ENCODE peak calls at places on chromosomes 12 and 14, in four cellular contexts. One of them, this sample, is unnamed.

GRCh38 chr14:36086629-36087380 is 89.7 kb downstream of the PTCSC3 start:
- DNase-seq in progenitor cell of endocrine pancreas: no peak
- DNase-seq in hepatocyte: no peak
- DNase-seq in WTC11: no peak
- DNase-seq in this sample: no peak

GRCh38 chr12:66879392-66879791 is 200.5 kb upstream of the GRIP1 start:
- DNase-seq in WTC11: no peak
- DNase-seq in hepatocyte: no peak
- DNase-seq in progenitor cell of endocrine pancreas: no peak
- DNase-seq in this sample: no peak

GRCh38 chr14:67571275-67571990 is 28.6 kb downstream of the PIGH start:
- DNase-seq in hepatocyte: peak
- DNase-seq in progenitor cell of endocrine pancreas: peak
- DNase-seq in WTC11: peak
- DNase-seq in this sample: no peak

GRCh38 chr14:61065671-61066070 is 84.6 kb downstream of the SLC38A6 start:
- DNase-seq in WTC11: no peak
- DNase-seq in progenitor cell of endocrine pancreas: no peak
- DNase-seq in hepatocyte: no peak
- DNase-seq in this sample: no peak

GRCh38 chr12:85182699-85183098 is 97.3 kb upstream of the ALX1 start:
- DNase-seq in hepatocyte: peak
- DNase-seq in progenitor cell of endocrine pancreas: no peak
- DNase-seq in WTC11: no peak
- DNase-seq in this sample: no peak

GRCh38 chr12:58961906-58962305 is 41.6 kb upstream of the LRIG3 start:
- DNase-seq in hepatocyte: no peak
- DNase-seq in progenitor cell of endocrine pancreas: no peak
- DNase-seq in WTC11: no peak
- DNase-seq in this sample: no peak

GRCh38 chr14:92341791-92342190 is 18.8 kb downstream of the SLC24A4 start:
- DNase-seq in WTC11: no peak
- DNase-seq in progenitor cell of endocrine pancreas: no peak
- DNase-seq in hepatocyte: no peak
- DNase-seq in this sample: no peak

GRCh38 chr12:56266634-56267442 is at the start of gene COQ10A:
- DNase-seq in hepatocyte: peak
- DNase-seq in WTC11: peak
- DNase-seq in progenitor cell of endocrine pancreas: peak
- DNase-seq in this sample: peak

GRCh38 chr12:31234955-31235867 is 90.7 kb downstream of the SINHCAF start:
- DNase-seq in hepatocyte: peak
- DNase-seq in progenitor cell of endocrine pancreas: peak
- DNase-seq in WTC11: peak
- DNase-seq in this sample: no peak

GRCh38 chr12:12384601-12385321 is 27.9 kb downstream of the BORCS5 start:
- DNase-seq in progenitor cell of endocrine pancreas: no peak
- DNase-seq in hepatocyte: peak
- DNase-seq in WTC11: peak
- DNase-seq in this sample: no peak

GRCh38 chr12:74890237-74890599 is 319.4 kb downstream of the KCNC2 start:
- DNase-seq in hepatocyte: peak
- DNase-seq in progenitor cell of endocrine pancreas: no peak
- DNase-seq in WTC11: no peak
- DNase-seq in this sample: no peak

GRCh38 chr12:124579921-124580517 is 12.6 kb upstream of the NCOR2 start:
- DNase-seq in hepatocyte: no peak
- DNase-seq in progenitor cell of endocrine pancreas: no peak
- DNase-seq in WTC11: no peak
- DNase-seq in this sample: no peak

GRCh38 chr14:105171004-105171673 is 2.6 kb upstream of the JAG2 start:
- DNase-seq in progenitor cell of endocrine pancreas: no peak
- DNase-seq in WTC11: no peak
- DNase-seq in hepatocyte: no peak
- DNase-seq in this sample: no peak

GRCh38 chr12:124326104-124326503 is 31.2 kb downstream of the RFLNA start:
- DNase-seq in progenitor cell of endocrine pancreas: no peak
- DNase-seq in WTC11: peak
- DNase-seq in hepatocyte: no peak
- DNase-seq in this sample: no peak

GRCh38 chr14:34324363-34324795 is 137.7 kb downstream of the SPTSSA start:
- DNase-seq in progenitor cell of endocrine pancreas: peak
- DNase-seq in hepatocyte: peak
- DNase-seq in WTC11: no peak
- DNase-seq in this sample: no peak

GRCh38 chr12:89662623-89663022 is 46.0 kb downstream of the ATP2B1 start:
- DNase-seq in hepatocyte: no peak
- DNase-seq in progenitor cell of endocrine pancreas: no peak
- DNase-seq in WTC11: no peak
- DNase-seq in this sample: no peak

GRCh38 chr14:73364559-73364958 is 93.8 kb downstream of the NUMB start:
- DNase-seq in hepatocyte: no peak
- DNase-seq in progenitor cell of endocrine pancreas: no peak
- DNase-seq in WTC11: no peak
- DNase-seq in this sample: no peak

GRCh38 chr14:77738559-77739250 is 22.3 kb downstream of the SNW1 start:
- DNase-seq in WTC11: no peak
- DNase-seq in hepatocyte: no peak
- DNase-seq in progenitor cell of endocrine pancreas: no peak
- DNase-seq in this sample: no peak

GRCh38 chr12:49647280-49647679 is 23.9 kb downstream of the PRPF40B start:
- DNase-seq in progenitor cell of endocrine pancreas: no peak
- DNase-seq in WTC11: no peak
- DNase-seq in hepatocyte: no peak
- DNase-seq in this sample: no peak

GRCh38 chr14:71753976-71754375 is 178.3 kb upstream of the RGS6 start:
- DNase-seq in hepatocyte: no peak
- DNase-seq in WTC11: no peak
- DNase-seq in progenitor cell of endocrine pancreas: no peak
- DNase-seq in this sample: no peak

GRCh38 chr14:20998674-20999366 is at the start of gene SLC39A2:
- DNase-seq in hepatocyte: peak
- DNase-seq in WTC11: peak
- DNase-seq in progenitor cell of endocrine pancreas: no peak
- DNase-seq in this sample: no peak

GRCh38 chr12:113432976-113433375 is 10.8 kb downstream of the SDSL start:
- DNase-seq in WTC11: no peak
- DNase-seq in progenitor cell of endocrine pancreas: no peak
- DNase-seq in hepatocyte: no peak
- DNase-seq in this sample: no peak

GRCh38 chr12:2297004-2297403 is 244.2 kb downstream of the CACNA1C start:
- DNase-seq in hepatocyte: no peak
- DNase-seq in progenitor cell of endocrine pancreas: no peak
- DNase-seq in WTC11: no peak
- DNase-seq in this sample: no peak

GRCh38 chr12:57896139-57896436 is 45.3 kb upstream of the ATP23 start:
- DNase-seq in progenitor cell of endocrine pancreas: no peak
- DNase-seq in WTC11: no peak
- DNase-seq in hepatocyte: no peak
- DNase-seq in this sample: no peak

GRCh38 chr12:57898308-57898970 is 42.9 kb upstream of the ATP23 start:
- DNase-seq in WTC11: no peak
- DNase-seq in progenitor cell of endocrine pancreas: no peak
- DNase-seq in hepatocyte: no peak
- DNase-seq in this sample: no peak

GRCh38 chr12:57895337-57896138 is 45.8 kb upstream of the ATP23 start:
- DNase-seq in progenitor cell of endocrine pancreas: no peak
- DNase-seq in hepatocyte: no peak
- DNase-seq in WTC11: no peak
- DNase-seq in this sample: no peak

GRCh38 chr12:57897296-57897974 is 43.9 kb upstream of the ATP23 start:
- DNase-seq in WTC11: no peak
- DNase-seq in hepatocyte: no peak
- DNase-seq in progenitor cell of endocrine pancreas: no peak
- DNase-seq in this sample: no peak

GRCh38 chr12:57896437-57897201 is 44.7 kb upstream of the ATP23 start:
- DNase-seq in progenitor cell of endocrine pancreas: peak
- DNase-seq in hepatocyte: peak
- DNase-seq in WTC11: peak
- DNase-seq in this sample: peak
- TF ChIP-seq CTCF in progenitor cell of endocrine pancreas: no peak
- TF ChIP-seq CTCF in hepatocyte: peak
- TF ChIP-seq CTCF in WTC11: no peak
- TF ChIP-seq CTCF in this sample: peak

DNA sequence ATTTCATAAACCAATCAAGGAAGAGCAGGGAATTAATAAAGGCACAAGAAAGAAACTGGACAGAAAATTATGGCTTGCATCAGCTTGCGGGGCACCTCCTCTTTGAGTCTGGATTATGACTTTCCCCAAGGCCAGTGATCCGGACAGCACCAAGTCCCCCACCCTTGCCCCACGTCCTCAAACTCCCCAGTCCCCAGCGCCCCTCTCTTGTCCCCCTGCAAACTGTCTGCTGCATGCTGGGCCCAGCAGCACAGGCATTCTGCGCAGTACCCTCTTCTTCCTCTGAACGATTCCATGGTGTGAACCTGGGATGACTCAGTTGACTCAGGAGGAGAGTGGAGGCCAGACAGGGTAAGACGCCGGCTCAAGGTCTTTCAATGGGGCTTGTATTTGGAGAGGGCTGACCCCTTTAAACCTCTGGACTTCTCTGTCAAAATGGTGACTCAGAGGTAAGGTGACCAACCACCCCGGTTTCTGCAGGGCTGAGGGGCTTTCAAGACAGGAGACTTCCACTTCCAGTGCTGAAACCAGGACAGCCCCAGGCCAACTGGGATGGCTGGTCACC is 13.5 kb downstream of the C14orf132 start:
- DNase-seq in WTC11: no peak
- DNase-seq in progenitor cell of endocrine pancreas: no peak
- DNase-seq in hepatocyte: no peak
- DNase-seq in this sample: no peak
- TF ChIP-seq CTCF in WTC11: no peak
- TF ChIP-seq CTCF in progenitor cell of endocrine pancreas: no peak
- TF ChIP-seq CTCF in hepatocyte: no peak
- TF ChIP-seq CTCF in this sample: no peak

GRCh38 chr12:86373813-86374212 is 117.6 kb upstream of the MGAT4C start:
- DNase-seq in hepatocyte: no peak
- DNase-seq in progenitor cell of endocrine pancreas: no peak
- DNase-seq in WTC11: no peak
- DNase-seq in this sample: no peak

GRCh38 chr12:86379337-86379736 is 123.1 kb upstream of the MGAT4C start:
- DNase-seq in progenitor cell of endocrine pancreas: no peak
- DNase-seq in WTC11: no peak
- DNase-seq in hepatocyte: no peak
- DNase-seq in this sample: no peak

DNA sequence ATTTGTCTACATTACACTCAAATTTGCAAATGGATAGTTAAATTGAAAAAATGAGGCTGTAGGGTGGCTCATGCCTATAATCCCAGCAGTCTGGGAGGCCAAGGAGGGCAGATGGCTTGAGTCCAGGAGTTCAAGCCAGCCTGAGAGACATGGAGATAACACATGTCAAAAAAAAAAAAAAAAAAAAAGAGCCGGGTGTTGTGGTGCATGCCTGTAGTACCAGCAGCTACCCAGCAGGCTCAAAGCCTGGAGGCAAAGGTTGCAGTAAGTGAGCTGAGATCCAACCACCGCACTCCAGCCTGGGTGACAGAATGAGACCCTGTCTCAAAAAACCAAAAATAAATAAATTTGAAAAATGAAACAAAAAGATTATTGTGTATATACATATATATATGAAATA is 119.9 kb upstream of the MGAT4C start:
- DNase-seq in WTC11: peak
- DNase-seq in progenitor cell of endocrine pancreas: no peak
- DNase-seq in hepatocyte: no peak
- DNase-seq in this sample: no peak
- TF ChIP-seq CTCF in WTC11: no peak
- TF ChIP-seq CTCF in progenitor cell of endocrine pancreas: peak
- TF ChIP-seq CTCF in hepatocyte: no peak
- TF ChIP-seq CTCF in this sample: peak

GRCh38 chr12:109612975-109613502 is 39.4 kb downstream of the MVK start:
- DNase-seq in progenitor cell of endocrine pancreas: no peak
- DNase-seq in WTC11: peak
- DNase-seq in hepatocyte: no peak
- DNase-seq in this sample: no peak
- TF ChIP-seq CTCF in progenitor cell of endocrine pancreas: peak
- TF ChIP-seq CTCF in WTC11: no peak
- TF ChIP-seq CTCF in hepatocyte: no peak
- TF ChIP-seq CTCF in this sample: peak

DNA sequence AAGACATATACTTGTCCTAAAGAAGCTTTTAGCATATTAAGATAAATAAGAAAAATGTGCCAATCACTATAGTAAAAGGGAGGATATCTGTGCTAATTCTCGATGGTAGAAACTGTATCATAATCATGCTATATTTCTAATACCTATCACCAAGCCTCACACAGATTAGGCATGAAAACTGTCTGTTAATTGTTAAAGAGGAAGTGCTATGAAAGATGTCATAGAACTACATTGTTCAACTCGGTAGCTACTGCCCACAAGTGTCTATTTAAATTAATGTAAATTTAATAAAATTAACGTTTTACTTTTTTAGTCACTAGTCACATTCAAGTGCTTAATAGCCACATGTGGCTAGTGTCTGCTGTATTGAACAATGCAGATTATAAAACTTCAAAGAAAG is 77.5 kb upstream of the KICS2 start:
- DNase-seq in progenitor cell of endocrine pancreas: no peak
- DNase-seq in WTC11: no peak
- DNase-seq in hepatocyte: no peak
- DNase-seq in this sample: no peak
- TF ChIP-seq CTCF in progenitor cell of endocrine pancreas: no peak
- TF ChIP-seq CTCF in WTC11: no peak
- TF ChIP-seq CTCF in hepatocyte: no peak
- TF ChIP-seq CTCF in this sample: no peak

GRCh38 chr12:45419317-45419716 is 203.4 kb downstream of the ANO6 start:
- DNase-seq in hepatocyte: no peak
- DNase-seq in progenitor cell of endocrine pancreas: no peak
- DNase-seq in WTC11: no peak
- DNase-seq in this sample: no peak

GRCh38 chr12:45416161-45416560 is 200.3 kb downstream of the ANO6 start:
- DNase-seq in progenitor cell of endocrine pancreas: no peak
- DNase-seq in hepatocyte: no peak
- DNase-seq in WTC11: no peak
- DNase-seq in this sample: no peak

GRCh38 chr12:45409966-45410365 is 194.1 kb downstream of the ANO6 start:
- DNase-seq in hepatocyte: no peak
- DNase-seq in WTC11: no peak
- DNase-seq in progenitor cell of endocrine pancreas: no peak
- DNase-seq in this sample: no peak

GRCh38 chr12:45415393-45415817 is 199.5 kb downstream of the ANO6 start:
- DNase-seq in WTC11: no peak
- DNase-seq in progenitor cell of endocrine pancreas: no peak
- DNase-seq in hepatocyte: peak
- DNase-seq in this sample: no peak
- TF ChIP-seq CTCF in WTC11: no peak
- TF ChIP-seq CTCF in progenitor cell of endocrine pancreas: no peak
- TF ChIP-seq CTCF in hepatocyte: no peak
- TF ChIP-seq CTCF in this sample: no peak

GRCh38 chr12:71754461-71755145 is at the start of gene RAB21:
- DNase-seq in WTC11: peak
- DNase-seq in progenitor cell of endocrine pancreas: peak
- DNase-seq in hepatocyte: peak
- DNase-seq in this sample: peak
- TF ChIP-seq CTCF in WTC11: no peak
- TF ChIP-seq CTCF in progenitor cell of endocrine pancreas: peak
- TF ChIP-seq CTCF in hepatocyte: no peak
- TF ChIP-seq CTCF in this sample: peak